ENCODE peak calls at places on chromosomes 3 and 15, in four cellular contexts. One of them, this sample, is unnamed.

GRCh38 chr3:10983219-10983916 is 9.2 kb upstream of the SLC6A1 start:
- DNase-seq in HepG2: peak
- DNase-seq in H1: no peak
- DNase-seq in GM12878: no peak
- DNase-seq in this sample: peak

GRCh38 chr3:108474581-108474980 is 35.8 kb downstream of the MYH15 start:
- DNase-seq in H1: no peak
- DNase-seq in GM12878: no peak
- DNase-seq in HepG2: no peak
- DNase-seq in this sample: no peak

GRCh38 chr3:151300554-151300953 is 16.1 kb downstream of the GPR87 start:
- DNase-seq in GM12878: no peak
- DNase-seq in HepG2: no peak
- DNase-seq in H1: no peak
- DNase-seq in this sample: no peak

GRCh38 chr15:85414495-85414894 is 34.1 kb downstream of the AKAP13 start:
- DNase-seq in GM12878: no peak
- DNase-seq in HepG2: no peak
- DNase-seq in H1: no peak
- DNase-seq in this sample: no peak

GRCh38 chr3:113898892-113899291 is 48.9 kb upstream of the ZDHHC23 start:
- DNase-seq in H1: no peak
- DNase-seq in GM12878: no peak
- DNase-seq in HepG2: no peak
- DNase-seq in this sample: no peak

GRCh38 chr3:103295974-103296570 is 861.3 kb downstream of the ZPLD1 start:
- DNase-seq in H1: no peak
- DNase-seq in HepG2: peak
- DNase-seq in GM12878: no peak
- DNase-seq in this sample: no peak

GRCh38 chr15:67808821-67809220 is 16.5 kb upstream of the SKOR1 start:
- DNase-seq in HepG2: no peak
- DNase-seq in GM12878: no peak
- DNase-seq in H1: no peak
- DNase-seq in this sample: no peak

GRCh38 chr15:31091531-31091930 is 10.0 kb downstream of the TRPM1 start:
- DNase-seq in GM12878: no peak
- DNase-seq in HepG2: no peak
- DNase-seq in H1: no peak
- DNase-seq in this sample: no peak

GRCh38 chr15:63038926-63039673 is 3.4 kb upstream of the TPM1 start:
- DNase-seq in HepG2: no peak
- DNase-seq in H1: no peak
- DNase-seq in GM12878: no peak
- DNase-seq in this sample: no peak

GRCh38 chr3:119290613-119291012 is 3.6 kb upstream of the ARHGAP31 start:
- DNase-seq in HepG2: no peak
- DNase-seq in GM12878: no peak
- DNase-seq in H1: no peak
- DNase-seq in this sample: no peak

GRCh38 chr3:38125305-38126120 is 11.4 kb downstream of the ACAA1 start:
- DNase-seq in HepG2: no peak
- DNase-seq in GM12878: no peak
- DNase-seq in H1: no peak
- DNase-seq in this sample: no peak

GRCh38 chr15:78059110-78059839 is 18.2 kb downstream of the TBC1D2B start:
- DNase-seq in HepG2: no peak
- DNase-seq in H1: no peak
- DNase-seq in GM12878: no peak
- DNase-seq in this sample: no peak

GRCh38 chr3:138974467-138974866 is 27.4 kb downstream of the FOXL2NB start:
- DNase-seq in GM12878: no peak
- DNase-seq in H1: no peak
- DNase-seq in HepG2: no peak
- DNase-seq in this sample: no peak

GRCh38 chr3:125357837-125358236 is 17.3 kb downstream of the ZNF148 start:
- DNase-seq in HepG2: no peak
- DNase-seq in H1: no peak
- DNase-seq in GM12878: no peak
- DNase-seq in this sample: no peak

GRCh38 chr3:44562147-44562546 is 7.2 kb downstream of the ZKSCAN7 start:
- DNase-seq in H1: no peak
- DNase-seq in HepG2: no peak
- DNase-seq in GM12878: no peak
- DNase-seq in this sample: no peak

GRCh38 chr3:21109056-21109455 is 642.0 kb downstream of the ZNF385D start:
- DNase-seq in GM12878: no peak
- DNase-seq in HepG2: no peak
- DNase-seq in H1: no peak
- DNase-seq in this sample: no peak

GRCh38 chr3:197468866-197469382 is 86.8 kb downstream of the BDH1 start:
- DNase-seq in HepG2: peak
- DNase-seq in GM12878: no peak
- DNase-seq in H1: no peak
- DNase-seq in this sample: no peak

GRCh38 chr15:100918034-100918689 is 995 bp upstream of the LRRK1 start:
- DNase-seq in HepG2: peak
- DNase-seq in H1: no peak
- DNase-seq in GM12878: no peak
- DNase-seq in this sample: peak

GRCh38 chr15:70111203-70112017 is 13.7 kb upstream of the TLE3 start:
- DNase-seq in H1: peak
- DNase-seq in HepG2: no peak
- DNase-seq in GM12878: no peak
- DNase-seq in this sample: peak

GRCh38 chr3:65151660-65152059 is 463.9 kb upstream of the ADAMTS9 start:
- DNase-seq in H1: no peak
- DNase-seq in GM12878: no peak
- DNase-seq in HepG2: no peak
- DNase-seq in this sample: no peak

GRCh38 chr15:40879609-40880008 is 5.6 kb upstream of the RHOV start:
- DNase-seq in H1: no peak
- DNase-seq in GM12878: no peak
- DNase-seq in HepG2: no peak
- DNase-seq in this sample: peak

GRCh38 chr15:96268421-96269204 is 61.9 kb upstream of the NR2F2 start:
- DNase-seq in H1: no peak
- DNase-seq in GM12878: no peak
- DNase-seq in HepG2: no peak
- DNase-seq in this sample: no peak
- TF ChIP-seq BRCA1 in H1: no peak
- TF ChIP-seq BRCA1 in GM12878: no peak
- TF ChIP-seq BRCA1 in HepG2: no peak
- TF ChIP-seq BRCA1 in this sample: no peak

DNA sequence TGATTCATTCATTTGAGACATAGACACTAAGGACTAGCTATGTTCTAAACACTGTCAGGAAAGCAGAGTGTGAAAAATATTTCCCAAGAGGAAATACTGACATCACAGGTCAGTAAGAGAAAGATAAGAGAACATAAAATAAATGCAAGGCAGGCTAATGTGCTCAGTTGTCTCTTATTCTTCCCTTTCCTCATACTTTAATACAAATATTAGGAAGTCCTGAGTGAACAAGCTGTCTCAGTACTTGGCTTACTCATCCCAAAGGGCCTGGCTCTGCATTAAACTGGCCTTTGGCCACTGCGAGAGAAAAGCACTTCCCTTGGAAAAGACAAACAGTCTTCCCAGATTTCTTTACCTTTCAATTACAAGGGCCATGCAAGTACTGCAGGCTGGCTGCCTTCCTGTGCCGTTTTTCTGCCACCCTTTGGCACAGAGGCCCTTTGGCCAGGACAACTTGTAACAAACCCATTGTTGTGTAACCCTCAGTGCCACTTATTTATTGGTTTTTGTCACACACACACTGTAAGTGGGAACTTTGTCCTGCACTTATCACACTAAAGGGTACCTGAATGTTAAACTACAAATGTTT is 31.7 kb downstream of the EDC3 start:
- DNase-seq in HepG2: peak
- DNase-seq in H1: no peak
- DNase-seq in GM12878: no peak
- DNase-seq in this sample: no peak
- TF ChIP-seq BRCA1 in HepG2: no peak
- TF ChIP-seq BRCA1 in H1: no peak
- TF ChIP-seq BRCA1 in GM12878: no peak
- TF ChIP-seq BRCA1 in this sample: no peak

GRCh38 chr15:45549831-45550230 is 27.3 kb upstream of the SLC30A4 start:
- DNase-seq in H1: no peak
- DNase-seq in GM12878: no peak
- DNase-seq in HepG2: no peak
- DNase-seq in this sample: no peak
- TF ChIP-seq BRCA1 in H1: no peak
- TF ChIP-seq BRCA1 in GM12878: no peak
- TF ChIP-seq BRCA1 in HepG2: no peak
- TF ChIP-seq BRCA1 in this sample: no peak

DNA sequence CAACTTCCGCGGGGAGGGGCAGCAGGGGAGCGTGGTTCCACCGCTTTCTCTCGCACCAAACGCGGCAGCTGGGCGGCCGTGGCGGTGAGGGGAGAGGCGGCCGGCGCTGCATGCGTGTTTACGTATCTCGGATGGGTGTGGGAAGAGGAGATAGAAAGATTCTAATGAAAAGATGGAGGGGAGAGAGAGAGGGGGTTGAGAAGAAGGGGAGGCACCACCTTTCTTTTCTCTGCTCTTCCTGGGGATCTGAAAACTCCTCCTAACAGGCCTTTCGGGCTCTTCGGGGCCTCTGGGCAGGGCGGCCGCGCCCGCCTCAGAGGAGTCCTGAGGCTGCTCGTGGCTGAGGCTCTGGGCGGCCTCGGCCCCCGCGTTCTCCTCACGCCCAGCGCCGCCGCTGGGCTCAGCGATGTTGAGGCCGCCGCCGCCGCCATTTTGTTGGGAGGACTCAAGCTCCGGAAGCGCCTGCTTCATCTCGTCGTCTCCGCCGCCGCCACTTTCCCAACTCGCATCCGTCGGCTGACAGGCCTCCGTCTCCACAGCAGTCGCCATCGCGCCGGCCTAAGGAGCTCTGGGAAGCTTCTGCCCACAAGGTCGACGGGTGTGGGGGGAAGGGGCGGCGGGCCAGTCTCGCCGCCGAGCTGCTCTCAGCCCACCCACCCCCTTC is 475 bp downstream of the TASOR start:
- DNase-seq in HepG2: peak
- DNase-seq in GM12878: peak
- DNase-seq in H1: peak
- DNase-seq in this sample: peak
- TF ChIP-seq BRCA1 in HepG2: peak
- TF ChIP-seq BRCA1 in GM12878: no peak
- TF ChIP-seq BRCA1 in H1: no peak
- TF ChIP-seq BRCA1 in this sample: no peak

GRCh38 chr3:111810909-111811308 is 48.2 kb upstream of the PHLDB2 start:
- DNase-seq in GM12878: no peak
- DNase-seq in HepG2: peak
- DNase-seq in H1: no peak
- DNase-seq in this sample: no peak
- TF ChIP-seq BRCA1 in GM12878: no peak
- TF ChIP-seq BRCA1 in HepG2: no peak
- TF ChIP-seq BRCA1 in H1: no peak
- TF ChIP-seq BRCA1 in this sample: no peak

DNA sequence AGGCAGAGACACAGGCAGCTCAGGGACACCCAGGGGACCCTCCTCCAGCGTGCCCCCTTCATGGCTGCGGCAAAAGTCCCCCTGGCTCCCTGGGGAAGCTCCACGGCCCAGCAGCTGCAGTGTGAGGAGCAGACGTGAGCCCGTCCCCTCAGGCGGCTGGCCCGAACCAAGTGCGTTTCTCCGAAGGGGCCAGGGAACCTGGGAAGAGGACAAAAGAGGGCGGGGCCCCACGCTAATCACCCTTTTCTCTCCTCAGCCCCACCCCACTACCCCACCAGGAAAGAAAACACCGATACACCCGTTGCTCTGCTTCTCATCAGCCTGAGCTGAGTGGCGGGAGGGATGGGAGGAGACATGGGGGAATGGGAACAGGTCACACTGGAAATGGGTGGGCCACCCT is at the start of gene MUC4:
- DNase-seq in GM12878: no peak
- DNase-seq in H1: no peak
- DNase-seq in HepG2: no peak
- DNase-seq in this sample: peak
- TF ChIP-seq BRCA1 in GM12878: no peak
- TF ChIP-seq BRCA1 in H1: no peak
- TF ChIP-seq BRCA1 in HepG2: no peak
- TF ChIP-seq BRCA1 in this sample: no peak

GRCh38 chr15:52485290-52485689 is 43.4 kb downstream of the MYO5A start:
- DNase-seq in HepG2: no peak
- DNase-seq in GM12878: no peak
- DNase-seq in H1: no peak
- DNase-seq in this sample: no peak
- TF ChIP-seq BRCA1 in HepG2: no peak
- TF ChIP-seq BRCA1 in GM12878: no peak
- TF ChIP-seq BRCA1 in H1: no peak
- TF ChIP-seq BRCA1 in this sample: no peak

GRCh38 chr3:136606990-136607389 is 145.2 kb downstream of the STAG1 start:
- DNase-seq in GM12878: no peak
- DNase-seq in HepG2: no peak
- DNase-seq in H1: no peak
- DNase-seq in this sample: no peak

GRCh38 chr3:136617123-136617700 is 135.0 kb downstream of the STAG1 start:
- DNase-seq in GM12878: no peak
- DNase-seq in HepG2: peak
- DNase-seq in H1: no peak
- DNase-seq in this sample: no peak

GRCh38 chr3:136612512-136612911 is 139.7 kb downstream of the STAG1 start:
- DNase-seq in HepG2: no peak
- DNase-seq in H1: no peak
- DNase-seq in GM12878: no peak
- DNase-seq in this sample: no peak
- TF ChIP-seq BRCA1 in HepG2: no peak
- TF ChIP-seq BRCA1 in H1: no peak
- TF ChIP-seq BRCA1 in GM12878: no peak
- TF ChIP-seq BRCA1 in this sample: no peak

DNA sequence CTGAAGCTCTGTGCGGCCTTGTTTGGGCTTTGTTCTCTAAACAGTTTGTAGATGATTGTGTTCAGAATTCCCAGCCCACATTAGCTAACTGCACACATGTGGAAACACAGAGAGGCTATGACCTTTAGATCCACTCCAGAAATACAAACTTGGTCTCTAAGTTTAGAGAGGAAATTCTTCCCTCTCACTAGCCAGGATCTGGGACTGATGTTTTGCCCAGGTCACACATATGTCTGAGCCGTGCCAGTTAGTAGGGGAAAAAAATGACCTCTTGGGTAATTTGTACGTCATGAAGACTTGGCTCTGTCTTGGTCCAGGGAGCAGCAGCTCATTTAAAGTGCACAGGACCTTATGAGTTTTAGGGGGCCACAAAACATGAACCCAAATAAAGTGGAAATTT is 223.1 kb downstream of the RBMS3 start:
- DNase-seq in H1: no peak
- DNase-seq in HepG2: no peak
- DNase-seq in GM12878: no peak
- DNase-seq in this sample: no peak
- TF ChIP-seq BRCA1 in H1: no peak
- TF ChIP-seq BRCA1 in HepG2: no peak
- TF ChIP-seq BRCA1 in GM12878: no peak
- TF ChIP-seq BRCA1 in this sample: no peak

This sample was measured in K562.